ENCODE peak calls at places on chromosomes 1 and 21, in eight cellular contexts. O is fibroblast of mammary gland, Y is fibroblast of pulmonary artery, L is K562, D is fibroblast of lung, A is PC-3, M is AG04450, T is right lobe of liver. Q is an unnamed sample.

GRCh38 chr1:155933591-155934096 is 569 bp downstream of the KHDC4 start:
- DNase-seq in O (no peak), Y (no peak), L (no peak), D (no peak), A (no peak), M (no peak), T (no peak), Q (no peak)

GRCh38 chr1:11858968-11859871 is 475 bp upstream of the NPPB start:
- DNase-seq in O (peak), Y (peak), L (peak), D (peak), A (peak), M (no peak), T (no peak), Q (peak)

GRCh38 chr1:207581496-207582168 is 63.3 kb upstream of the CR1L start:
- DNase-seq in O (no peak), Y (no peak), L (no peak), D (no peak), A (no peak), M (no peak), T (no peak), Q (no peak)

GRCh38 chr1:28595412-28596191 is 3.5 kb downstream of the RAB42 start:
- DNase-seq in O (no peak), Y (no peak), L (no peak), D (no peak), A (no peak), M (no peak), T (no peak), Q (no peak)

GRCh38 chr1:197197430-197197997 is 51.0 kb upstream of the ASPM start:
- DNase-seq in O (no peak), Y (no peak), L (no peak), D (no peak), A (no peak), M (no peak), T (no peak), Q (peak)

GRCh38 chr1:183711691-183712401 is 58.7 kb upstream of the APOBEC4 start:
- DNase-seq in O (peak), Y (peak), L (no peak), D (peak), A (no peak), M (no peak), T (no peak), Q (peak)

GRCh38 chr1:8487249-8487648 is 169.3 kb downstream of the SLC45A1 start:
- DNase-seq in O (no peak), Y (no peak), L (no peak), D (no peak), A (no peak), M (no peak), T (no peak), Q (no peak)

GRCh38 chr1:185585770-185586169 is 148.4 kb upstream of the HMCN1 start:
- DNase-seq in O (no peak), Y (no peak), L (no peak), D (no peak), A (peak), M (no peak), T (no peak), Q (no peak)

GRCh38 chr21:15730484-15731242 is 881 bp downstream of the USP25 start:
- DNase-seq in O (no peak), Y (peak), L (no peak), D (no peak), A (peak), M (no peak), T (peak), Q (peak)

GRCh38 chr1:22851517-22851916 is 121.1 kb downstream of the LACTBL1 start:
- DNase-seq in O (no peak), Y (no peak), L (no peak), D (no peak), A (no peak), M (no peak), T (no peak), Q (no peak)

GRCh38 chr1:209513226-209513625 is 70.3 kb upstream of the CAMK1G start:
- DNase-seq in O (peak), Y (peak), L (peak), D (peak), A (peak), M (no peak), T (no peak), Q (peak)

GRCh38 chr1:2347907-2348306 is 43.4 kb downstream of the MORN1 start:
- DNase-seq in O (no peak), Y (no peak), L (no peak), D (no peak), A (no peak), M (no peak), T (no peak), Q (no peak)

GRCh38 chr1:207941664-207942063 is 30.7 kb upstream of the CD34 start:
- DNase-seq in O (peak), Y (peak), L (no peak), D (peak), A (no peak), M (no peak), T (peak), Q (peak)

GRCh38 chr21:45051580-45052434 is 22.6 kb upstream of the ADARB1 start:
- DNase-seq in O (no peak), Y (no peak), L (no peak), D (no peak), A (no peak), M (no peak), T (no peak), Q (no peak)

GRCh38 chr1:116218922-116219321 is 107.7 kb downstream of the MAB21L3 start:
- DNase-seq in O (no peak), Y (peak), L (no peak), D (no peak), A (no peak), M (no peak), T (no peak), Q (no peak)

GRCh38 chr1:110138956-110139355 is 11.3 kb upstream of the SLC6A17 start:
- DNase-seq in O (no peak), Y (no peak), L (no peak), D (no peak), A (no peak), M (no peak), T (no peak), Q (no peak)

GRCh38 chr1:8094481-8095241 is 68.6 kb upstream of the ERRFI1 start:
- DNase-seq in O (peak), Y (peak), L (no peak), D (peak), A (peak), M (no peak), T (peak), Q (peak)

GRCh38 chr1:189220750-189221149 is 1256.9 kb downstream of the BRINP3 start:
- DNase-seq in O (no peak), Y (peak), L (peak), D (no peak), A (peak), M (no peak), T (no peak), Q (no peak)
- TF ChIP-seq CTCF in O (no peak), Y (peak), L (no peak), D (peak), A (peak), M (peak), T (no peak), Q (no peak)

GRCh38 chr1:222897527-222898190 is 82.8 kb downstream of the DISP1 start:
- DNase-seq in O (peak), Y (peak), L (no peak), D (peak), A (peak), M (no peak), T (no peak), Q (peak)
- H3K4me3 ChIP-seq in O (peak), Y (peak), L (no peak), D (peak), A (peak), M (peak), T (peak), Q (peak)

DNA sequence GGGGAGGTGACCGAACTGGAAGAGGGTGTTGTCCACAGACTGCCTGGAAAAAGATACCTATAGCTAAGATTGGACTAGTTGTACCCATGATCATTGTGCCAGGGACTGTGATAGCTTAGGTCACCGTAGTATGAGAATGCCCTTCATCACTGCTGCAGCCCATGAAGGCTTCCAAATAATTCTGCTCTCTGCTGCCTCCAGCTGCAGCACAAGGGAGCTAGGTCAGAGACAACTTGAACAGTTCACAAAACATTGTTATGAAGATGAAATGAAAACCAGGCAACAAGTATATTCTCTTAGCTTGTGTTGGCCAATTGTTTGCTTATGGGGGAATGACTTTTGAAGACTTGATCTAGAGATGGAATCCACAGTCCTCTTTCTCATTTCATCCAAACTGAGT is 246.7 kb downstream of the MRPL39 start:
- DNase-seq in O (peak), Y (no peak), L (no peak), D (no peak), A (peak), M (no peak), T (no peak), Q (no peak)
- TF ChIP-seq CTCF in O (peak), Y (peak), L (no peak), D (peak), A (peak), M (peak), T (no peak), Q (peak)

GRCh38 chr1:50700226-50701020 is 259.6 kb downstream of the FAF1 start:
- DNase-seq in O (no peak), Y (no peak), L (no peak), D (peak), A (no peak), M (no peak), T (no peak), Q (no peak)
- H3K4me3 ChIP-seq in O (no peak), Y (no peak), L (no peak), D (no peak), A (no peak), M (no peak), T (no peak), Q (no peak)

DNA sequence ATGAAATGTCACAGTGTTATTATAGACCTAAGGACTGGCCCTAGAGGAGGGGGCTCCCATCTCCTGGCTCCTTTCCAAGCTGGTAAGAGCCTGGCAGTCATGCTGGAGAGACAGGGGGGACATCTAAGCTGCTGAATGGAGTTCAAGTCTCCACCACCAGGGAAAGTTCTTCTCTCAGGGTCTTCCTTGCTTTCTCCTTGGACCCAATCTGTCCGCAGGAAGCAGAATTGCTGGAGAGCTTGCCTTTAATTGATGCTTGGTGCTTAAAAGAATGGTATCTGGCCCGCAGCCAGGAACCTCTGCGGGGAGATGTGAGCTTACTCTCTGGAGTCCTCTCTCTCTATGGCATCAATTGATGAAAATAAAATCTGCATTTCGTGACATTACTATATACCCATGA is 25.1 kb downstream of the IRF2BP2 start:
- DNase-seq in O (no peak), Y (peak), L (no peak), D (peak), A (no peak), M (no peak), T (no peak), Q (no peak)
- TF ChIP-seq CTCF in O (no peak), Y (no peak), L (no peak), D (no peak), A (no peak), M (no peak), T (no peak), Q (no peak)

GRCh38 chr21:42112223-42112622 is 41.1 kb downstream of the UMODL1 start:
- DNase-seq in O (no peak), Y (no peak), L (no peak), D (no peak), A (no peak), M (no peak), T (no peak), Q (no peak)
- H3K4me3 ChIP-seq in O (no peak), Y (no peak), L (no peak), D (no peak), A (no peak), M (no peak), T (no peak), Q (no peak)

Q was measured in fibroblast of the aortic adventitia.